ENCODE peak calls at places on chromosomes 13 and 19, in nine cellular contexts. One of them, this sample, is unnamed.

GRCh38 chr13:70297219-70297618 is 189.0 kb upstream of the KLHL1 start:
- DNase-seq in cardiac muscle cell: no peak
- DNase-seq in HFF-Myc: no peak
- DNase-seq in esophagus squamous epithelium: no peak
- DNase-seq in IMR-90: no peak
- DNase-seq in breast epithelium: no peak
- DNase-seq in brain microvascular endothelial cell: no peak
- DNase-seq in activated CD8-positive, alpha-beta T cell treated with anti-CD3 and anti-CD28 coated beads for 36 hours: no peak
- DNase-seq in epithelial cell of esophagus: no peak
- DNase-seq in this sample: no peak

GRCh38 chr13:40149611-40150283 is 494.3 kb downstream of the COG6 start:
- DNase-seq in cardiac muscle cell: no peak
- DNase-seq in activated CD8-positive, alpha-beta T cell treated with anti-CD3 and anti-CD28 coated beads for 36 hours: no peak
- DNase-seq in IMR-90: peak
- DNase-seq in epithelial cell of esophagus: peak
- DNase-seq in brain microvascular endothelial cell: peak
- DNase-seq in esophagus squamous epithelium: no peak
- DNase-seq in breast epithelium: no peak
- DNase-seq in HFF-Myc: peak
- DNase-seq in this sample: peak

GRCh38 chr19:35069706-35070105 is 28.2 kb downstream of the HPN start:
- DNase-seq in activated CD8-positive, alpha-beta T cell treated with anti-CD3 and anti-CD28 coated beads for 36 hours: no peak
- DNase-seq in breast epithelium: no peak
- DNase-seq in IMR-90: peak
- DNase-seq in epithelial cell of esophagus: no peak
- DNase-seq in esophagus squamous epithelium: no peak
- DNase-seq in cardiac muscle cell: no peak
- DNase-seq in HFF-Myc: no peak
- DNase-seq in brain microvascular endothelial cell: no peak
- DNase-seq in this sample: no peak

GRCh38 chr13:91193358-91193757 is 154.1 kb upstream of the MIR17HG start:
- DNase-seq in HFF-Myc: no peak
- DNase-seq in esophagus squamous epithelium: no peak
- DNase-seq in breast epithelium: no peak
- DNase-seq in epithelial cell of esophagus: no peak
- DNase-seq in cardiac muscle cell: no peak
- DNase-seq in IMR-90: no peak
- DNase-seq in activated CD8-positive, alpha-beta T cell treated with anti-CD3 and anti-CD28 coated beads for 36 hours: no peak
- DNase-seq in brain microvascular endothelial cell: no peak
- DNase-seq in this sample: no peak

GRCh38 chr19:6521718-6522646 is 8.8 kb upstream of the TNFSF9 start:
- DNase-seq in activated CD8-positive, alpha-beta T cell treated with anti-CD3 and anti-CD28 coated beads for 36 hours: peak
- DNase-seq in esophagus squamous epithelium: no peak
- DNase-seq in cardiac muscle cell: no peak
- DNase-seq in HFF-Myc: no peak
- DNase-seq in brain microvascular endothelial cell: peak
- DNase-seq in breast epithelium: no peak
- DNase-seq in IMR-90: no peak
- DNase-seq in epithelial cell of esophagus: no peak
- DNase-seq in this sample: no peak

GRCh38 chr13:30341815-30342570 is 34.6 kb upstream of the KATNAL1 start:
- DNase-seq in brain microvascular endothelial cell: peak
- DNase-seq in HFF-Myc: peak
- DNase-seq in epithelial cell of esophagus: peak
- DNase-seq in cardiac muscle cell: peak
- DNase-seq in activated CD8-positive, alpha-beta T cell treated with anti-CD3 and anti-CD28 coated beads for 36 hours: no peak
- DNase-seq in breast epithelium: peak
- DNase-seq in IMR-90: peak
- DNase-seq in esophagus squamous epithelium: no peak
- DNase-seq in this sample: peak

GRCh38 chr13:65342938-65343337 is 1887.2 kb downstream of the PCDH9 start:
- DNase-seq in esophagus squamous epithelium: no peak
- DNase-seq in epithelial cell of esophagus: peak
- DNase-seq in HFF-Myc: no peak
- DNase-seq in cardiac muscle cell: no peak
- DNase-seq in breast epithelium: no peak
- DNase-seq in activated CD8-positive, alpha-beta T cell treated with anti-CD3 and anti-CD28 coated beads for 36 hours: no peak
- DNase-seq in brain microvascular endothelial cell: no peak
- DNase-seq in IMR-90: peak
- DNase-seq in this sample: no peak

GRCh38 chr19:7540761-7541480 is 5.4 kb downstream of the PNPLA6 start:
- DNase-seq in activated CD8-positive, alpha-beta T cell treated with anti-CD3 and anti-CD28 coated beads for 36 hours: peak
- DNase-seq in IMR-90: peak
- DNase-seq in esophagus squamous epithelium: no peak
- DNase-seq in breast epithelium: no peak
- DNase-seq in cardiac muscle cell: peak
- DNase-seq in epithelial cell of esophagus: peak
- DNase-seq in HFF-Myc: no peak
- DNase-seq in brain microvascular endothelial cell: no peak
- DNase-seq in this sample: no peak

GRCh38 chr19:49871349-49871985 is 4.1 kb upstream of the PNKP start:
- DNase-seq in breast epithelium: no peak
- DNase-seq in HFF-Myc: no peak
- DNase-seq in epithelial cell of esophagus: no peak
- DNase-seq in cardiac muscle cell: no peak
- DNase-seq in esophagus squamous epithelium: no peak
- DNase-seq in activated CD8-positive, alpha-beta T cell treated with anti-CD3 and anti-CD28 coated beads for 36 hours: no peak
- DNase-seq in IMR-90: no peak
- DNase-seq in brain microvascular endothelial cell: no peak
- DNase-seq in this sample: no peak

GRCh38 chr13:101127741-101128353 is 288.5 kb downstream of the NALCN start:
- DNase-seq in IMR-90: peak
- DNase-seq in brain microvascular endothelial cell: peak
- DNase-seq in epithelial cell of esophagus: peak
- DNase-seq in cardiac muscle cell: peak
- DNase-seq in activated CD8-positive, alpha-beta T cell treated with anti-CD3 and anti-CD28 coated beads for 36 hours: peak
- DNase-seq in HFF-Myc: peak
- DNase-seq in breast epithelium: no peak
- DNase-seq in esophagus squamous epithelium: no peak
- DNase-seq in this sample: no peak

GRCh38 chr19:35722897-35723296 is 5.1 kb downstream of the KMT2B start:
- DNase-seq in brain microvascular endothelial cell: no peak
- DNase-seq in cardiac muscle cell: no peak
- DNase-seq in breast epithelium: no peak
- DNase-seq in IMR-90: no peak
- DNase-seq in HFF-Myc: no peak
- DNase-seq in epithelial cell of esophagus: no peak
- DNase-seq in esophagus squamous epithelium: no peak
- DNase-seq in activated CD8-positive, alpha-beta T cell treated with anti-CD3 and anti-CD28 coated beads for 36 hours: no peak
- DNase-seq in this sample: no peak

GRCh38 chr19:51055866-51056265 is 9.0 kb downstream of the KLK13 start:
- DNase-seq in activated CD8-positive, alpha-beta T cell treated with anti-CD3 and anti-CD28 coated beads for 36 hours: no peak
- DNase-seq in breast epithelium: no peak
- DNase-seq in IMR-90: no peak
- DNase-seq in brain microvascular endothelial cell: no peak
- DNase-seq in epithelial cell of esophagus: no peak
- DNase-seq in esophagus squamous epithelium: no peak
- DNase-seq in cardiac muscle cell: no peak
- DNase-seq in HFF-Myc: no peak
- DNase-seq in this sample: no peak

GRCh38 chr19:6894313-6894712 is 6.9 kb downstream of the ADGRE1 start:
- DNase-seq in esophagus squamous epithelium: no peak
- DNase-seq in epithelial cell of esophagus: no peak
- DNase-seq in IMR-90: no peak
- DNase-seq in breast epithelium: no peak
- DNase-seq in activated CD8-positive, alpha-beta T cell treated with anti-CD3 and anti-CD28 coated beads for 36 hours: no peak
- DNase-seq in HFF-Myc: no peak
- DNase-seq in cardiac muscle cell: no peak
- DNase-seq in brain microvascular endothelial cell: no peak
- DNase-seq in this sample: no peak

GRCh38 chr13:79398915-79399314 is 7.1 kb downstream of the RBM26 start:
- DNase-seq in epithelial cell of esophagus: peak
- DNase-seq in IMR-90: peak
- DNase-seq in cardiac muscle cell: no peak
- DNase-seq in activated CD8-positive, alpha-beta T cell treated with anti-CD3 and anti-CD28 coated beads for 36 hours: peak
- DNase-seq in breast epithelium: no peak
- DNase-seq in HFF-Myc: no peak
- DNase-seq in esophagus squamous epithelium: no peak
- DNase-seq in brain microvascular endothelial cell: peak
- DNase-seq in this sample: no peak

GRCh38 chr19:57664269-57665127 is 4.2 kb upstream of the ZSCAN4 start:
- DNase-seq in esophagus squamous epithelium: no peak
- DNase-seq in HFF-Myc: peak
- DNase-seq in IMR-90: peak
- DNase-seq in cardiac muscle cell: peak
- DNase-seq in brain microvascular endothelial cell: peak
- DNase-seq in epithelial cell of esophagus: peak
- DNase-seq in activated CD8-positive, alpha-beta T cell treated with anti-CD3 and anti-CD28 coated beads for 36 hours: no peak
- DNase-seq in breast epithelium: no peak
- DNase-seq in this sample: no peak

DNA sequence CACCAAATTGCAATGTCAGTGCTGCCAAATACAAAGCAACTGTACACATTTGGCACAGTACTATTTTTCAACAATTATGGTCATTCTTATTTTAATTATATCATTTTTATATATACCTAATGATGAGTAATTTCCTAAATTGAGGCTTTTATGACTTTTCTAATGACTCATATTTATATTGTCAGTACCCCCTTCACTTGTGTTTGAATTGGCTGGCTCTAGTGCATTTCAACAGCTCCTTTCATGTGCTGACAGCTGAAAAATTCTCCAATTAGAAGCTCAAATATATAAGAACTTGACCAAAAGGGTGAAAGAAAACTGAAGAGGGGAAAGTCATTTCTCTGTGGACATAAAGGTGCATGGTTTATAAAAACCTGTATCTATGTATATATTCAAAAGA is 263.3 kb downstream of the SLITRK1 start:
- DNase-seq in IMR-90: no peak
- DNase-seq in brain microvascular endothelial cell: peak
- DNase-seq in HFF-Myc: no peak
- DNase-seq in esophagus squamous epithelium: no peak
- DNase-seq in breast epithelium: no peak
- DNase-seq in activated CD8-positive, alpha-beta T cell treated with anti-CD3 and anti-CD28 coated beads for 36 hours: no peak
- DNase-seq in cardiac muscle cell: no peak
- DNase-seq in epithelial cell of esophagus: peak
- DNase-seq in this sample: no peak
- TF ChIP-seq CTCF in IMR-90: no peak
- TF ChIP-seq CTCF in brain microvascular endothelial cell: no peak
- TF ChIP-seq CTCF in HFF-Myc: no peak
- TF ChIP-seq CTCF in esophagus squamous epithelium: no peak
- TF ChIP-seq CTCF in breast epithelium: no peak
- TF ChIP-seq CTCF in activated CD8-positive, alpha-beta T cell treated with anti-CD3 and anti-CD28 coated beads for 36 hours: no peak
- TF ChIP-seq CTCF in cardiac muscle cell: no peak
- TF ChIP-seq CTCF in epithelial cell of esophagus: no peak
- TF ChIP-seq CTCF in this sample: no peak

DNA sequence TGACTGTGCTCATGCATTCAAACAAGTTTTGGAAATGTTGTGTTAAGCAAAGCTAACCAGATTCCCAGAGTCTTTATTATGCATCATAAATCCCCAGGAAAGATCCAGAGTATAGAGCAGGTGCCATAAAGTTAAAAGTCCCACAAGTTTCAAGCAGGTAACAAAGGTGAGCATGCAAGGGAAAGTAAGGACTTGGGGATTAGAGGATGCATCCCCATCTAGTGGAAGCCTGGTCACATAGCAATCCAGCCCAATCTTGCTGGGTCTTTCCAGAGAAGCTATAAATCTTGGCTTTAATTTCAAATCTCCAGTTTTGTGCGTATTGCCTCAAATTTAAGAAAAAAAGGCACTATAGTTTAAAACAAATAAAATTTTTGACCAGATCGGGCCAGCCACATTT is 72.7 kb downstream of the ZNF254 start:
- DNase-seq in esophagus squamous epithelium: no peak
- DNase-seq in IMR-90: peak
- DNase-seq in breast epithelium: no peak
- DNase-seq in brain microvascular endothelial cell: no peak
- DNase-seq in cardiac muscle cell: no peak
- DNase-seq in HFF-Myc: no peak
- DNase-seq in activated CD8-positive, alpha-beta T cell treated with anti-CD3 and anti-CD28 coated beads for 36 hours: no peak
- DNase-seq in epithelial cell of esophagus: peak
- DNase-seq in this sample: no peak
- TF ChIP-seq CTCF in esophagus squamous epithelium: peak
- TF ChIP-seq CTCF in IMR-90: peak
- TF ChIP-seq CTCF in breast epithelium: no peak
- TF ChIP-seq CTCF in brain microvascular endothelial cell: peak
- TF ChIP-seq CTCF in cardiac muscle cell: peak
- TF ChIP-seq CTCF in HFF-Myc: peak
- TF ChIP-seq CTCF in activated CD8-positive, alpha-beta T cell treated with anti-CD3 and anti-CD28 coated beads for 36 hours: no peak
- TF ChIP-seq CTCF in epithelial cell of esophagus: peak
- TF ChIP-seq CTCF in this sample: no peak

GRCh38 chr13:114108894-114109293 is 23.5 kb downstream of the RASA3 start:
- DNase-seq in brain microvascular endothelial cell: no peak
- DNase-seq in breast epithelium: no peak
- DNase-seq in activated CD8-positive, alpha-beta T cell treated with anti-CD3 and anti-CD28 coated beads for 36 hours: no peak
- DNase-seq in cardiac muscle cell: no peak
- DNase-seq in IMR-90: no peak
- DNase-seq in epithelial cell of esophagus: no peak
- DNase-seq in esophagus squamous epithelium: no peak
- DNase-seq in HFF-Myc: no peak
- DNase-seq in this sample: no peak

GRCh38 chr13:114111577-114111976 is 20.8 kb downstream of the RASA3 start:
- DNase-seq in epithelial cell of esophagus: no peak
- DNase-seq in HFF-Myc: no peak
- DNase-seq in esophagus squamous epithelium: no peak
- DNase-seq in breast epithelium: no peak
- DNase-seq in brain microvascular endothelial cell: no peak
- DNase-seq in activated CD8-positive, alpha-beta T cell treated with anti-CD3 and anti-CD28 coated beads for 36 hours: peak
- DNase-seq in IMR-90: peak
- DNase-seq in cardiac muscle cell: no peak
- DNase-seq in this sample: no peak

GRCh38 chr13:114109646-114110045 is 22.8 kb downstream of the RASA3 start:
- DNase-seq in brain microvascular endothelial cell: no peak
- DNase-seq in breast epithelium: no peak
- DNase-seq in esophagus squamous epithelium: no peak
- DNase-seq in activated CD8-positive, alpha-beta T cell treated with anti-CD3 and anti-CD28 coated beads for 36 hours: peak
- DNase-seq in cardiac muscle cell: no peak
- DNase-seq in epithelial cell of esophagus: no peak
- DNase-seq in IMR-90: no peak
- DNase-seq in HFF-Myc: no peak
- DNase-seq in this sample: no peak

GRCh38 chr13:114108141-114108761 is 24.2 kb downstream of the RASA3 start:
- DNase-seq in activated CD8-positive, alpha-beta T cell treated with anti-CD3 and anti-CD28 coated beads for 36 hours: peak
- DNase-seq in epithelial cell of esophagus: no peak
- DNase-seq in breast epithelium: no peak
- DNase-seq in brain microvascular endothelial cell: no peak
- DNase-seq in IMR-90: no peak
- DNase-seq in HFF-Myc: no peak
- DNase-seq in esophagus squamous epithelium: no peak
- DNase-seq in cardiac muscle cell: no peak
- DNase-seq in this sample: no peak

GRCh38 chr13:114110091-114110829 is 22.2 kb downstream of the RASA3 start:
- DNase-seq in HFF-Myc: no peak
- DNase-seq in epithelial cell of esophagus: no peak
- DNase-seq in brain microvascular endothelial cell: no peak
- DNase-seq in breast epithelium: no peak
- DNase-seq in cardiac muscle cell: no peak
- DNase-seq in IMR-90: no peak
- DNase-seq in activated CD8-positive, alpha-beta T cell treated with anti-CD3 and anti-CD28 coated beads for 36 hours: peak
- DNase-seq in esophagus squamous epithelium: no peak
- DNase-seq in this sample: no peak
- TF ChIP-seq CTCF in HFF-Myc: no peak
- TF ChIP-seq CTCF in epithelial cell of esophagus: no peak
- TF ChIP-seq CTCF in brain microvascular endothelial cell: no peak
- TF ChIP-seq CTCF in breast epithelium: no peak
- TF ChIP-seq CTCF in cardiac muscle cell: no peak
- TF ChIP-seq CTCF in IMR-90: peak
- TF ChIP-seq CTCF in activated CD8-positive, alpha-beta T cell treated with anti-CD3 and anti-CD28 coated beads for 36 hours: peak
- TF ChIP-seq CTCF in esophagus squamous epithelium: peak
- TF ChIP-seq CTCF in this sample: no peak

DNA sequence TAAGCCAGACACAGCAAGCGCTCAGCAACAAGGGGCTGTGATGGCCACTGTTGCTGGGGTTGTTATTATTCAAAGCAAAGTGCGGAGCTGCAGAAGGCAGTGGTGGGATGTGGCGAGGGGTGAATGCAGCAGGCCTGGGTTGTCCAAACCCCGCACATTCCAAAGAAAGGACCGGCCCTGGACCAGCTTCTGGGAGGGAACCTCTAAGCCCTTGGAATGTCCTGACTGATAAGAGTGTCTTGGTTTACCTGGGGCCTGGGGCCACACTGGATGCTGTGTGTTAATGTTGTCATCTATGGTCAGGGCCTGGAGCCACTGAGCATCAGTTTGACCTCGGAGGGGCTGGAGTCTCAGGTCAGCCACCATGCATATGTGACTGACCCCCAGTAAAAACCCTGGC is 8.2 kb downstream of the TMEM143 start:
- DNase-seq in breast epithelium: no peak
- DNase-seq in esophagus squamous epithelium: no peak
- DNase-seq in IMR-90: no peak
- DNase-seq in brain microvascular endothelial cell: no peak
- DNase-seq in HFF-Myc: no peak
- DNase-seq in epithelial cell of esophagus: no peak
- DNase-seq in cardiac muscle cell: no peak
- DNase-seq in activated CD8-positive, alpha-beta T cell treated with anti-CD3 and anti-CD28 coated beads for 36 hours: no peak
- DNase-seq in this sample: no peak
- TF ChIP-seq CTCF in breast epithelium: no peak
- TF ChIP-seq CTCF in esophagus squamous epithelium: no peak
- TF ChIP-seq CTCF in IMR-90: no peak
- TF ChIP-seq CTCF in brain microvascular endothelial cell: no peak
- TF ChIP-seq CTCF in HFF-Myc: no peak
- TF ChIP-seq CTCF in epithelial cell of esophagus: no peak
- TF ChIP-seq CTCF in cardiac muscle cell: no peak
- TF ChIP-seq CTCF in activated CD8-positive, alpha-beta T cell treated with anti-CD3 and anti-CD28 coated beads for 36 hours: no peak
- TF ChIP-seq CTCF in this sample: no peak

This sample was measured in thoracic aorta.